ENCODE peak calls at places on chromosomes 6 and 20, in ten cellular contexts. Z is endothelial cell of umbilical vein; X is HCT116; G is right lobe of liver; I is lower lobe of right lung; K is CD8-positive, alpha-beta memory T cell; B is neural progenitor cell; L is cardiac muscle cell; Y is GM23248; Q is lung. S is an unnamed sample. For H3K4me1, the result is how much of the 10 kb centered on the place peaks cover.

GRCh38 chr20:50242863-50243609 is 52.4 kb downstream of the CEBPB start:
- DNase-seq in Z (no peak), X (peak), G (no peak), I (no peak), K (no peak), B (no peak), L (peak), Y (no peak), Q (no peak), S (peak)

GRCh38 chr6:141501616-141502015 is 631.1 kb upstream of the GJE1 start:
- DNase-seq in Z (no peak), X (no peak), G (no peak), I (no peak), K (no peak), B (no peak), L (no peak), Y (no peak), Q (no peak), S (no peak)

GRCh38 chr20:50089140-50089786 is 23.7 kb downstream of the UBE2V1 start:
- DNase-seq in Z (no peak), X (no peak), G (no peak), I (no peak), K (no peak), B (no peak), L (no peak), Y (no peak), Q (no peak), S (no peak)

GRCh38 chr6:149913542-149914240 is 9.2 kb downstream of the RAET1G start:
- DNase-seq in Z (no peak), X (no peak), G (no peak), I (no peak), K (no peak), B (no peak), L (no peak), Y (no peak), Q (no peak), S (no peak)

GRCh38 chr20:51022803-51023616 is at the start of gene KCNG1:
- DNase-seq in Z (peak), X (peak), G (peak), I (peak), K (no peak), B (peak), L (peak), Y (peak), Q (peak), S (peak)

GRCh38 chr20:62980970-62981369 is 25.8 kb downstream of the BHLHE23 start:
- DNase-seq in Z (no peak), X (no peak), G (no peak), I (no peak), K (no peak), B (peak), L (peak), Y (peak), Q (no peak), S (peak)

GRCh38 chr6:63576147-63576772 is 4.0 kb downstream of the LOC128125822 start:
- DNase-seq in Z (no peak), X (no peak), G (no peak), I (no peak), K (no peak), B (no peak), L (no peak), Y (no peak), Q (no peak), S (no peak)

GRCh38 chr20:57208198-57208597 is 58.2 kb downstream of the BMP7 start:
- DNase-seq in Z (no peak), X (no peak), G (no peak), I (no peak), K (no peak), B (no peak), L (peak), Y (peak), Q (no peak), S (no peak)

GRCh38 chr20:37992802-37993538 is 40.3 kb downstream of the TTI1 start:
- DNase-seq in Z (peak), X (no peak), G (no peak), I (peak), K (no peak), B (peak), L (peak), Y (peak), Q (peak), S (peak)

GRCh38 chr6:12223383-12223782 is 66.8 kb upstream of the EDN1 start:
- DNase-seq in Z (no peak), X (no peak), G (no peak), I (no peak), K (no peak), B (no peak), L (no peak), Y (no peak), Q (no peak), S (no peak)

GRCh38 chr20:573414-574296 is 30.1 kb upstream of the CSNK2A1 start:
- DNase-seq in Z (no peak), X (no peak), G (no peak), I (no peak), K (no peak), B (no peak), L (no peak), Y (no peak), Q (no peak), S (no peak)

GRCh38 chr20:568097-568864 is 24.7 kb upstream of the CSNK2A1 start:
- DNase-seq in Z (no peak), X (no peak), G (no peak), I (no peak), K (no peak), B (no peak), L (no peak), Y (no peak), Q (no peak), S (no peak)

GRCh38 chr20:572752-573151 is 29.2 kb upstream of the CSNK2A1 start:
- DNase-seq in Z (no peak), X (no peak), G (no peak), I (no peak), K (no peak), B (no peak), L (no peak), Y (no peak), Q (no peak), S (no peak)

GRCh38 chr20:571754-572331 is 28.3 kb upstream of the CSNK2A1 start:
- DNase-seq in Z (no peak), X (no peak), G (peak), I (peak), K (no peak), B (peak), L (peak), Y (peak), Q (peak), S (peak)

GRCh38 chr20:568865-569415 is 25.4 kb upstream of the CSNK2A1 start:
- DNase-seq in Z (no peak), X (no peak), G (no peak), I (no peak), K (no peak), B (no peak), L (no peak), Y (no peak), Q (no peak), S (no peak)
- H3K4me1 ChIP-seq in Z (under half), X (under half), G (under half), I (under half), K (under half), B (under half), L (under half), Y (under half), Q (under half), S (under half)

GRCh38 chr6:79544939-79545450 is 7.8 kb upstream of the LCA5 start:
- DNase-seq in Z (peak), X (peak), G (peak), I (peak), K (no peak), B (peak), L (peak), Y (peak), Q (peak), S (peak)
- H3K4me3 ChIP-seq in Z (no peak), X (no peak), G (no peak), I (no peak), K (no peak), B (peak), L (peak), Y (peak), Q (no peak), S (no peak)

DNA sequence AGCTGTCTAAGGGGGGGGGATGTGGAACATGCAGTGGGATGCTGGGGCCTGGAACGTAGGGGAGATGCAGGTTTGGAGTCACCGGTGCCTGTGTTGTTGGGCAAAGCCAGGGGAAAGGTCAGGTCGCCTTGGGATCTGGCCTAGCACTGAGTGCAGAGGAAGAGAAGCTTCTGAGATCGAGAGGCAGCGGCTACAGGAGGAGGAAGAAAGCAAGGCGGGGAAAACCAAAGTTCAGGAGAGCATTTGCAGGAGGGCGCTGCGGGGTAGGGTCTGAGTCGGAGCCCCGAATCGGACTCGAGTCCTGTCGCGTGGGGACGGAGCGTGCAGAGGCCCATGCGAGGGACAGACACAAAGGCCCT is 1.0 kb upstream of the PLCG1 start:
- DNase-seq in Z (no peak), X (no peak), G (no peak), I (no peak), K (peak), B (no peak), L (no peak), Y (no peak), Q (no peak), S (no peak)
- H3K4me1 ChIP-seq in Z (under half), X (under half), G (under half), I (under half), K (half or more), B (under half), L (under half), Y (under half), Q (under half), S (under half)

GRCh38 chr6:44116643-44117382 is 10.4 kb downstream of the MRPL14 start:
- DNase-seq in Z (peak), X (no peak), G (no peak), I (no peak), K (no peak), B (no peak), L (peak), Y (peak), Q (no peak), S (no peak)
- H3K4me3 ChIP-seq in Z (no peak), X (no peak), G (no peak), I (no peak), K (no peak), B (no peak), L (no peak), Y (peak), Q (no peak), S (no peak)

GRCh38 chr6:56649053-56649769 is 6.5 kb upstream of the DST start:
- DNase-seq in Z (peak), X (no peak), G (no peak), I (no peak), K (no peak), B (no peak), L (peak), Y (peak), Q (no peak), S (no peak)
- H3K4me1 ChIP-seq in Z (under half), X (half or more), G (under half), I (under half), K (under half), B (under half), L (under half), Y (half or more), Q (under half), S (under half)

S was measured in HAP-1.